ENCODE peak calls at places on chromosomes 2 and 18, in five cellular contexts. N, D, V, G and Z are unnamed samples.

GRCh38 chr2:205811387-205811786 is 129.1 kb downstream of the NRP2 start:
- DNase-seq in N (no peak), G (no peak), V (no peak), D (peak), Z (no peak)

GRCh38 chr2:119023534-119023933 is 81.5 kb downstream of the MARCO start:
- DNase-seq in N (no peak), V (peak), G (no peak), D (no peak), Z (no peak)

GRCh38 chr2:132607407-132607806 is 62.6 kb downstream of the LYPD1 start:
- DNase-seq in G (no peak), N (no peak), D (no peak), V (no peak), Z (no peak)

GRCh38 chr2:25056391-25056821 is 14.5 kb downstream of the EFR3B start:
- DNase-seq in G (no peak), V (no peak), N (no peak), D (no peak), Z (no peak)

GRCh38 chr2:57497489-57498096 is 549.0 kb upstream of the VRK2 start:
- DNase-seq in V (peak), N (peak), G (peak), D (peak), Z (peak)

GRCh38 chr2:216195565-216195978 is 86.4 kb downstream of the XRCC5 start:
- DNase-seq in D (peak), G (no peak), V (no peak), N (no peak), Z (peak)

GRCh38 chr2:208031608-208032019 is 6.3 kb upstream of the PLEKHM3 start:
- DNase-seq in V (no peak), D (peak), G (peak), N (no peak), Z (peak)

GRCh38 chr2:50614056-50614455 is 417.9 kb downstream of the NRXN1 start:
- DNase-seq in N (no peak), G (no peak), D (peak), V (no peak), Z (no peak)

GRCh38 chr18:478679-479078 is 21.8 kb downstream of the COLEC12 start:
- DNase-seq in G (no peak), N (no peak), V (no peak), D (peak), Z (peak)

GRCh38 chr2:196073521-196073920 is 4.9 kb upstream of the DNAH7 start:
- DNase-seq in G (no peak), D (no peak), V (no peak), N (no peak), Z (no peak)

GRCh38 chr2:238240761-238241711 is 1.2 kb upstream of the HES6 start:
- DNase-seq in D (no peak), N (peak), V (peak), G (peak), Z (peak)

GRCh38 chr18:12056034-12056883 is 37.4 kb upstream of the ANKRD62 start:
- DNase-seq in N (no peak), V (no peak), D (no peak), G (no peak), Z (no peak)

GRCh38 chr2:54341656-54342055 is 85.6 kb upstream of the TSPYL6 start:
- DNase-seq in V (no peak), D (no peak), N (no peak), G (no peak), Z (no peak)

GRCh38 chr2:156817430-156817829 is 381.3 kb downstream of the GPD2 start:
- DNase-seq in D (no peak), N (no peak), V (no peak), G (no peak), Z (no peak)

GRCh38 chr2:184367211-184367610 is 231.1 kb upstream of the ZNF804A start:
- DNase-seq in N (no peak), G (no peak), V (no peak), D (no peak), Z (peak)

GRCh38 chr2:45610281-45611019 is 617 bp downstream of the SRBD1 start:
- DNase-seq in G (peak), V (peak), N (peak), D (peak), Z (peak)

GRCh38 chr2:234587341-234588053 is 90.6 kb upstream of the ARL4C start:
- DNase-seq in N (no peak), V (no peak), D (peak), G (no peak), Z (peak)

GRCh38 chr2:54966165-54966819 is 84.0 kb downstream of the RTN4 start:
- DNase-seq in D (no peak), N (no peak), V (no peak), G (peak), Z (no peak)

GRCh38 chr2:234410526-234410925 is 86.4 kb downstream of the ARL4C start:
- DNase-seq in D (no peak), V (no peak), N (peak), G (no peak), Z (no peak)

GRCh38 chr2:209990838-209991237 is 11.6 kb upstream of the RPE start:
- DNase-seq in V (no peak), D (no peak), G (no peak), N (no peak), Z (no peak)

GRCh38 chr18:47035156-47035671 is at the start of gene ELOA2:
- DNase-seq in N (no peak), G (no peak), V (no peak), D (no peak), Z (no peak)

GRCh38 chr2:112290638-112291037 is 15.2 kb downstream of the ZC3H6 start:
- DNase-seq in G (no peak), N (no peak), D (no peak), V (no peak), Z (no peak)

GRCh38 chr2:229129738-229130371 is 141.2 kb downstream of the PID1 start:
- DNase-seq in G (peak), N (no peak), D (no peak), V (no peak), Z (peak)

GRCh38 chr2:16417711-16418110 is 247.9 kb downstream of the CYRIA start:
- DNase-seq in G (no peak), D (no peak), V (no peak), N (no peak), Z (no peak)

GRCh38 chr2:45643095-45643494 is 8.4 kb upstream of the PRKCE start:
- DNase-seq in D (no peak), V (peak), N (no peak), G (no peak), Z (peak)

GRCh38 chr2:169704160-169704713 is 10.0 kb downstream of the PHOSPHO2 start:
- DNase-seq in D (no peak), V (no peak), N (no peak), G (no peak), Z (no peak)

GRCh38 chr2:58291726-58292430 is 50.8 kb upstream of the FANCL start:
- DNase-seq in N (no peak), V (no peak), G (no peak), D (no peak), Z (no peak)

GRCh38 chr18:59265246-59266018 is 7.8 kb downstream of the RAX start:
- DNase-seq in N (no peak), D (no peak), V (peak), G (no peak), Z (no peak)

GRCh38 chr18:3266062-3266608 is 4.2 kb downstream of the MYL12B start:
- DNase-seq in D (no peak), G (no peak), V (no peak), N (no peak), Z (no peak)

GRCh38 chr2:187769437-187769836 is 215.2 kb upstream of the TFPI start:
- DNase-seq in G (no peak), D (no peak), N (no peak), V (no peak), Z (no peak)

GRCh38 chr2:98324181-98324580 is 22.1 kb upstream of the CNGA3 start:
- DNase-seq in G (no peak), N (no peak), V (no peak), D (peak), Z (peak)

GRCh38 chr2:70901235-70902066 is 34.2 kb upstream of the ATP6V1B1 start:
- DNase-seq in V (peak), N (no peak), D (peak), G (no peak), Z (peak)

GRCh38 chr2:157596992-157597681 is 31.5 kb downstream of the ACVR1C start:
- DNase-seq in G (no peak), V (peak), D (peak), N (peak), Z (peak)

GRCh38 chr2:24749069-24749691 is 44.0 kb downstream of the PTRHD1 start:
- DNase-seq in V (no peak), G (no peak), D (no peak), N (no peak), Z (peak)

GRCh38 chr2:166134252-166135151 is 6.7 kb upstream of the SCN1A start:
- DNase-seq in G (no peak), V (no peak), D (no peak), N (no peak), Z (no peak)

GRCh38 chr18:56709463-56709862 is 58.3 kb downstream of the WDR7 start:
- DNase-seq in N (no peak), V (no peak), G (peak), D (peak), Z (peak)

GRCh38 chr2:181393472-181393871 is 63.7 kb upstream of the ITGA4 start:
- DNase-seq in V (no peak), G (no peak), D (peak), N (no peak), Z (peak)
- H3K4me3 ChIP-seq in V (no peak), G (no peak), D (peak), N (no peak), Z (no peak)

DNA sequence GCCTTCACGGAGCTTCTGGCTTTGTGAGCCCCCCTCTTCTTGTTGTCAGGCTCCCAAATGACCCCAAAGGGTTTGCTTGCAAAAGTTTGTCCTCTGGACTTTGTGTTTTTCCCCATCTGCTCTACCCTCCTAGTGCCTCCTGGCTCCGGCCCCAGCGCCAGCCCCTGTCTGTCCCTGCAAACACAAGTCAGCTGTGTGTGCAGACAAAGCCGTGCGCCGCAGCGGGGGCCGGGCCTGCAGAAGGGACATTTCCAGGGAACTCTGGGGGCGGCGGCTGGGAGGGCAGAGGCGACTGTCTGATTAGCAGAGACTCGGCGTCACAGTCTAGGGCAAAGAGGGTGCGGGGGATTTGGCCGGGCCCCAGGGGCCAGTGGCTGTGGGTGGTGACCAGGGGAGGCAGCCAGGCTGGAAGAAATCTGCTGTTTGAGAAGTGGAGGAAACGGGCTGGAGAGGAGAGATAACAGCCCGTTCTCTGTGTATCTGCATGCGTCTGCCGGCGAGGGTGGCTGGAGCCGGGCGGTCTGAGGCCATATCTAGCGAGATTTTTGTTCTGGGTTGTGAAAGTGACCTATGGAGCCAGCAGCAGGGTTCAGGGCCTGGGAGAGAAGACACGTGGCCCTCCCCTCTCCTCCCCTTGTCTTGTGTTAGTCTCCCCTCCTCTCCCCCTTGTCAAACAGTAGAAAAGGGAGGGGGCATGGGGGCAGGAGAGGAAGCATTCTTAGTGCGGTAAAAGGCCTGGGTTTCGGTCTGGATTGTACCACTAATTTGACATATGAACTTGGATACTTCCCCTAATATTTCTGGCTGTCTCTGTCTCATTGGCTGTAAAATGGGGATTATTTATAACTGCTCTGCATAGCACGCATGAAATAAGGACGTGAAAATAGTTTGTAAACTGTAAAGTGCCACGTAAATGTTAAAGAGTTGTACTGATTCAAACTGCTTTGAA is 169.4 kb downstream of the SMAD7 start:
- DNase-seq in V (no peak), G (no peak), D (peak), N (peak), Z (peak)
- H3K14ac ChIP-seq in V (no peak), G (peak), D (peak), N (peak), Z (no peak)

GRCh38 chr2:5661362-5661761 is 30.8 kb upstream of the SOX11 start:
- DNase-seq in N (no peak), G (no peak), D (no peak), V (no peak), Z (no peak)
- H3K4me3 ChIP-seq in N (no peak), G (no peak), D (no peak), V (no peak), Z (no peak)

GRCh38 chr2:3981446-3981845 is 278.1 kb downstream of the DCDC2C start:
- DNase-seq in G (no peak), V (no peak), N (no peak), D (no peak), Z (no peak)
- H3K14ac ChIP-seq in G (no peak), V (no peak), N (no peak), D (no peak), Z (no peak)

GRCh38 chr2:171320731-171321130 is 113.1 kb downstream of the METTL8 start:
- DNase-seq in V (no peak), N (no peak), G (no peak), D (no peak), Z (no peak)

GRCh38 chr2:171330155-171330956 is 103.4 kb downstream of the METTL8 start:
- DNase-seq in N (no peak), G (no peak), V (no peak), D (no peak), Z (no peak)

GRCh38 chr2:171327043-171327496 is 106.7 kb downstream of the METTL8 start:
- DNase-seq in D (peak), V (peak), G (no peak), N (no peak), Z (peak)

GRCh38 chr2:171323971-171324528 is 109.7 kb downstream of the METTL8 start:
- DNase-seq in D (no peak), G (no peak), V (no peak), N (no peak), Z (no peak)

DNA sequence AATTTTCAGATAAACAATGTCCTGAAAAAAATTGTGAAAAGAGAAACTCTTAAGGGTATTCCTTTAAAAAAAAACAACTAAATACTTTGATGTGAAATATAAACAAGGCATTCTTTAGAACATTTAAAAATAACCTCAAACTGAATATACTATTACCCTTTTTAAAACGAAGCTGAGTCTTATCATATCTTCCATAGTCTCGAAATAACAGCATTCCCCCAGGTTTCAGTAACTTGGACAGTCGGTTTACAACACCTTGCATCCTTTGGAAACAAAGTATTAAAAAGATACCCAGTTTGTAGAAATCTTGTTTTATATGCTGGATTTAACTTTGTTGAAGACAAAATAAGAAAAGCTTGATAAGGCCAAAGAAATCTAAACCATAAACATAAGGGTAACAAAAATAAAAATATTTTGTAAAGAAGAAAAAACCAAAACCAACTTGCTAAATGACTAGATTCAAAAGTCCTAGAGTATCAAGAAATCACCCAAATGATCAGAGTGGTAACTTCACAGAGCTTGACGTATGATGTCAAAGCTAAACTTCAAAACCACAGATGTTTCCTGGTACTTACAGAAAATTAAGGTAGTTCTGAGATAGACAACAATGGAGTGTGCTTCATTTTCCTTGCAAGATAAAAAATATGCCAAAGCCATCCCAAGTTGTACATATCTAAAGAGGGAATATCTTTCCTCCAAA is 107.8 kb downstream of the METTL8 start:
- DNase-seq in V (no peak), N (no peak), D (no peak), G (no peak), Z (no peak)
- H3K4me3 ChIP-seq in V (no peak), N (no peak), D (no peak), G (no peak), Z (no peak)

GRCh38 chr2:221572821-221573429 is 821 bp upstream of the EPHA4 start:
- DNase-seq in D (peak), V (peak), G (peak), N (peak), Z (peak)
- H3K14ac ChIP-seq in D (peak), V (no peak), G (peak), N (peak), Z (no peak)